ENCODE peak calls at places on chromosomes 5 and 9, in six cellular contexts. I, H, R, P, M and O are unnamed samples.

GRCh38 chr9:98708103-98708932 is 417 bp downstream of the GABBR2 start:
- DNase-seq in I (no peak), H (no peak), R (no peak), P (no peak), M (no peak), O (no peak)

GRCh38 chr5:158045696-158046095 is 186.8 kb upstream of the CLINT1 start:
- DNase-seq in I (no peak), H (no peak), R (no peak), P (no peak), M (no peak), O (no peak)

GRCh38 chr5:123937230-123937629 is 425.3 kb downstream of the CSNK1G3 start:
- DNase-seq in I (no peak), H (no peak), R (peak), P (peak), M (no peak), O (no peak)

GRCh38 chr5:72752909-72753308 is 63.6 kb upstream of the TNPO1 start:
- DNase-seq in I (no peak), H (no peak), R (no peak), P (no peak), M (no peak), O (no peak)

GRCh38 chr5:128378636-128379035 is 159.4 kb downstream of the FBN2 start:
- DNase-seq in I (no peak), H (no peak), R (peak), P (no peak), M (no peak), O (no peak)

GRCh38 chr9:85262333-85262732 is 479.4 kb downstream of the AGTPBP1 start:
- DNase-seq in I (no peak), H (no peak), R (no peak), P (no peak), M (no peak), O (no peak)

GRCh38 chr5:156991714-156992113 is 28.7 kb upstream of the TIMD4 start:
- DNase-seq in I (no peak), H (no peak), R (no peak), P (no peak), M (peak), O (no peak)

GRCh38 chr5:172796306-172796705 is 25.3 kb upstream of the DUSP1 start:
- DNase-seq in I (no peak), H (no peak), R (no peak), P (no peak), M (no peak), O (no peak)

GRCh38 chr5:17219006-17219422 is 1.6 kb downstream of the BASP1 start:
- DNase-seq in I (no peak), H (no peak), R (no peak), P (no peak), M (no peak), O (peak)

GRCh38 chr5:56696900-56697299 is 118.4 kb upstream of the MAP3K1 start:
- DNase-seq in I (peak), H (no peak), R (peak), P (no peak), M (no peak), O (no peak)

GRCh38 chr5:128315671-128316070 is 222.4 kb downstream of the FBN2 start:
- DNase-seq in I (no peak), H (no peak), R (no peak), P (no peak), M (no peak), O (no peak)

GRCh38 chr5:142977363-142978051 is 207.3 kb downstream of the ARHGAP26 start:
- DNase-seq in I (no peak), H (no peak), R (peak), P (peak), M (peak), O (no peak)

GRCh38 chr5:145124806-145125205 is 710.3 kb downstream of the PRELID2 start:
- DNase-seq in I (no peak), H (no peak), R (no peak), P (no peak), M (no peak), O (no peak)

GRCh38 chr9:137618105-137619067 is at the start of gene EHMT1:
- DNase-seq in I (no peak), H (peak), R (peak), P (no peak), M (no peak), O (peak)

GRCh38 chr9:88060746-88061145 is 77.5 kb downstream of the SPATA31C2 start:
- DNase-seq in I (no peak), H (no peak), R (no peak), P (no peak), M (no peak), O (no peak)

GRCh38 chr5:178793156-178793555 is 62.7 kb upstream of the ZNF354A start:
- DNase-seq in I (no peak), H (no peak), R (no peak), P (no peak), M (no peak), O (no peak)

GRCh38 chr9:37903581-37903830 is 421 bp downstream of the SLC25A51 start:
- DNase-seq in I (no peak), H (no peak), R (no peak), P (no peak), M (no peak), O (no peak)

GRCh38 chr5:170579623-170580022 is 75.8 kb downstream of the KCNIP1 start:
- DNase-seq in I (no peak), H (no peak), R (no peak), P (no peak), M (no peak), O (no peak)

GRCh38 chr9:97900738-97901565 is 21.3 kb downstream of the TRMO start:
- DNase-seq in I (no peak), H (no peak), R (peak), P (no peak), M (no peak), O (no peak)

GRCh38 chr9:32378496-32378895 is 5.9 kb upstream of the ACO1 start:
- DNase-seq in I (no peak), H (no peak), R (peak), P (peak), M (no peak), O (no peak)

GRCh38 chr9:21873540-21874221 is 71.2 kb downstream of the MTAP start:
- DNase-seq in I (no peak), H (no peak), R (peak), P (no peak), M (peak), O (no peak)

GRCh38 chr5:141245250-141245717 is at the start of gene PCDHB15:
- DNase-seq in I (no peak), H (no peak), R (no peak), P (no peak), M (no peak), O (no peak)
- TF ChIP-seq CTCF in I (no peak), H (no peak), R (peak), P (peak), M (peak), O (peak)

GRCh38 chr9:114911167-114911821 is 19.1 kb downstream of the TNFSF8 start:
- DNase-seq in I (no peak), H (no peak), R (peak), P (no peak), M (no peak), O (no peak)

GRCh38 chr9:114909657-114910056 is 20.7 kb downstream of the TNFSF8 start:
- DNase-seq in I (no peak), H (no peak), R (no peak), P (no peak), M (no peak), O (no peak)

GRCh38 chr9:114913217-114913616 is 17.2 kb downstream of the TNFSF8 start:
- DNase-seq in I (no peak), H (no peak), R (no peak), P (no peak), M (no peak), O (no peak)

GRCh38 chr9:114910541-114910940 is 19.9 kb downstream of the TNFSF8 start:
- DNase-seq in I (no peak), H (no peak), R (no peak), P (no peak), M (no peak), O (no peak)

GRCh38 chr9:114914139-114914538 is 16.3 kb downstream of the TNFSF8 start:
- DNase-seq in I (no peak), H (no peak), R (peak), P (no peak), M (no peak), O (no peak)
- TF ChIP-seq CTCF in I (peak), H (no peak), R (peak), P (peak), M (peak), O (no peak)

DNA sequence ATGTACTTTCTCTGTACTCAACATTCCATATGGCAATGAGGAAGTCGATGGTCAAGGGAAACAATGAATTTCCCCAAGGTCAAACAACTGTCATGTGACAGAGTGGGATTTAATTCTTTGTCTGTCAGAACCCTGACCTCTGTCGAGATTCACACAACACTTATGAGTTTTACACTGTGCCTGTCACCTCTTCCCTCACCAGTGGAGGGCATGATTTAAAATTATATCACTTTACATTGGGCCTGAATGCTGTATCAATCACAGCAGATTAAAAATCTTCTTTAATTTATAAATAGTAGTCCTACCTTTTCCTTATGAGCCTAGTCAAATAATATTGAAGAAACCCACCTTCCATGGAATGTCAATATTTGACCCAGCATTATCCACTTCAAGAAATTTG is 276.7 kb downstream of the CDH10 start:
- DNase-seq in I (no peak), H (no peak), R (no peak), P (no peak), M (no peak), O (no peak)
- TF ChIP-seq CTCF in I (no peak), H (no peak), R (no peak), P (no peak), M (peak), O (peak)

GRCh38 chr5:8332666-8333444 is 463.9 kb downstream of the MTRR start:
- DNase-seq in I (no peak), H (no peak), R (no peak), P (no peak), M (no peak), O (no peak)
- TF ChIP-seq CTCF in I (no peak), H (no peak), R (no peak), P (no peak), M (no peak), O (no peak)

DNA sequence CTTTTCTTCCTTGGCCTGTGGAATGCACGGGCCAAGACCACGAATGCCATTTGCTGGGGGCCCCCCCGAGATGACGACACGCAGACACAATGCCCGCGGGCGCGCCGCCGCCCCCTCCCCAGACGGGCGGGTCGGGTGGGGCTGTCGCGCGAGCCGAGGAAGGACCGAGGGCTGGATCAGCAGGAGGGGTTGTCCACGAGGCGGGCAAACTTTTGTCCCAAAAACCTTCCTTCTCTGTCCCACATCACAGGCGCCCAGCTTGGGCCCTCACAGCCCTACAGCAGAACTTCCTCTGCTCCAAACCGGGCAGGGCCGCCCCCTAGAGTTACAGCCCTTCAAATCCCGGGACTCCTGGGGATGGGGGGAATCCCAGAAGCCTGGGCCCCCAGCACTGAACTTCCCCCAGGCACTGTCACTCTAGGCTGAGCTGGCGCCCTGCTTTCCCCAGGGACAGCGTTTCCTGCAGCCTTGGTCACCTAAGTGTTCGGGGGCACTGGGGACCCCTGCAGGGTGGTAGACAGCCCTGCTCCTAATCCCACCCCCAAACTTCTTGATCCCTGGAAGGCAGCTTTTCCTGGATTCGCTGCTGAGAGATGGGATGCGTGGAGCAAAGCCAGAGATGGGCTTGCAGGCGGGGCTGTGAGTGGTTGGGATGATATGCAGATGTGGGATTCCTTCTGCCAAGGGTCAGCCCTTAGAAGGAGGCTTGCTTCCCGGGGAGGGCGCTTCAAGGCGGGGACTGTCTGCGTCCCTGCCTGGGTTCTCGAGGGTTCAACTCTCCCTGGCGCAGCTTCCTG is 980 bp downstream of the COL5A1 start:
- DNase-seq in I (peak), H (no peak), R (peak), P (peak), M (no peak), O (no peak)
- TF ChIP-seq CTCF in I (peak), H (no peak), R (peak), P (peak), M (no peak), O (peak)